ENCODE peak calls at places on chromosome X, in eight cellular contexts. O is uterus, M is IMR-90, E is stomach, U is A549, V is HepG2, D is GM12892, R is lower leg skin. G is an unnamed sample.

GRCh38 chrX:16828126-16828908 is 41.8 kb downstream of the RBBP7 start:
- DNase-seq in M (peak; percentile 91), V (no peak), E (no peak), U (peak; percentile 36), O (peak; percentile 85), R (no peak), D (no peak), G (peak; percentile 85)

GRCh38 chrX:10079155-10079711 is 77.5 kb upstream of the CLCN4 start:
- DNase-seq in R (peak; percentile 37), D (no peak), M (peak; percentile 11), E (peak; percentile 40), O (no peak), V (peak; percentile 20), U (no peak), G (no peak)

GRCh38 chrX:151789179-151789800 is 54.7 kb downstream of the CNGA2 start:
- DNase-seq in O (peak; percentile 34), U (peak; percentile 45), D (no peak), R (no peak), V (no peak), M (peak; percentile 45), E (peak; percentile 32), G (peak; percentile 84)

GRCh38 chrX:3712870-3713224 is 602 bp downstream of the PRKX start:
- DNase-seq in E (no peak), R (no peak), D (peak; percentile 39), V (no peak), U (no peak), M (no peak), O (no peak), G (no peak)

GRCh38 chrX:16368696-16369095 is 201.4 kb downstream of the MAGEB17 start:
- DNase-seq in O (no peak), V (no peak), U (no peak), R (no peak), E (no peak), M (no peak), D (no peak), G (no peak)

GRCh38 chrX:103155201-103155600 is 59.7 kb upstream of the BEX4 start:
- DNase-seq in D (no peak), U (no peak), M (peak; percentile 5), R (no peak), O (no peak), V (no peak), E (no peak), G (no peak)

GRCh38 chrX:103823591-103823990 is 8.5 kb downstream of the RAB9B start:
- DNase-seq in R (no peak), M (peak; percentile 19), E (no peak), V (no peak), D (no peak), U (no peak), O (no peak), G (no peak)

GRCh38 chrX:13197961-13198761 is 121.7 kb downstream of the ATXN3L start:
- DNase-seq in R (no peak), D (no peak), V (no peak), M (no peak), O (no peak), E (no peak), U (no peak), G (no peak)

GRCh38 chrX:102345916-102346315 is 93.9 kb downstream of the NXF2B start:
- DNase-seq in U (peak; percentile 31), M (peak; percentile 34), E (peak; percentile 78), D (no peak), R (peak; percentile 92), O (peak; percentile 61), V (peak; percentile 6), G (peak; percentile 71)

GRCh38 chrX:48071064-48071985 is at the start of gene ZNF630:
- DNase-seq in R (peak; percentile 93), V (no peak), D (peak; percentile 60), M (peak; percentile 6), U (peak; percentile 72), O (peak; percentile 79), E (peak; percentile 82), G (peak; percentile 72)

GRCh38 chrX:9940397-9940796 is 26.8 kb upstream of the CLDN34 start:
- DNase-seq in M (peak; percentile 82), V (no peak), D (no peak), U (peak; percentile 6), E (no peak), O (no peak), R (no peak), G (no peak)

GRCh38 chrX:52574416-52575275 is 57.8 kb upstream of the XAGE1B start:
- DNase-seq in M (peak; percentile 61), D (peak; percentile 6), O (no peak), R (no peak), E (no peak), V (peak; percentile 39), U (peak; percentile 76), G (peak; percentile 29)

GRCh38 chrX:15598031-15598430 is 2.7 kb downstream of the ACE2 start:
- DNase-seq in R (no peak), E (no peak), O (no peak), U (no peak), D (no peak), V (no peak), M (no peak), G (no peak)

GRCh38 chrX:66045894-66046293 is 6.0 kb upstream of the VSIG4 start:
- DNase-seq in O (no peak), M (no peak), U (no peak), D (no peak), V (no peak), R (no peak), E (no peak), G (no peak)

GRCh38 chrX:41922694-41923171 is 621 bp downstream of the CASK start:
- DNase-seq in V (no peak), D (no peak), E (no peak), U (peak; percentile 26), R (no peak), O (peak; percentile 22), M (no peak), G (peak; percentile 40)

GRCh38 chrX:120120223-120120622 is 4.5 kb upstream of the RHOXF1 start:
- DNase-seq in E (no peak), U (no peak), M (peak; percentile 0), V (no peak), D (no peak), R (no peak), O (no peak), G (no peak)

GRCh38 chrX:14675500-14675899 is 146.2 kb downstream of the GLRA2 start:
- DNase-seq in V (no peak), M (no peak), O (no peak), E (no peak), D (no peak), U (no peak), R (no peak), G (no peak)

DNA sequence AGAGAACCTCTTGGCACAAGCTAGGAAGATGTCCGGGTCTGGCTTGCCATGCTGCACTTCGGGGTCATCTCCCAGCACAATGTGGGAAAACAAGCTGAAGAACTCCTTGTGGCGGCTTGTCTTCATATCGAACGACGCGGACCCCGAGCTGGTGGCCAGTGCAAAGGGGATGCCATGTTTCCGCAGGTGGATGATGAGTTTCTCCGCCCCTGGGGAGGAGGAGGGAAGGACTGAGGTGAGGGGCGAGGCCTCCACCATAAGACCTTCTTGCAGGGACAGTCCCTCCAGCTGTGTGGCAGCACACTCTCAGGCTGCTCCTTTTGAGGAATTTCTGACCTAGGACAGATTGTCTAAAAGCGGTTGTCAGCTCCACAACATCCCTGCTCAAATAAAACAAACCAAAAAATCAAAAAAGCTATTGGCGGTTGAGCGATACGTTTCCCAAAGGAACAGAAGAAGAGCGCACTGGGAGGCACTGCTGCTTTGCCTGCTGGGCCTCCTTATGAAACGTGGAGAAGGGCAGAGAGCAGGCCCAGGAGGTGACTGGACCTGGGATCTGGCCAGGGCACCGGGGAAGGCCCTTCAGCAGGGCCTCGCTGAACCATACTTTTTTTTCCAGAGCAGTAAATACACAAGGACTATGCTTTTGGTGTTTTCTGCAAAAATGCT is 70.1 kb upstream of the STS start:
- DNase-seq in E (no peak), U (no peak), V (no peak), R (no peak), O (no peak), M (no peak), D (no peak), G (no peak)
- TF ChIP-seq POLR2A in E (no peak), U (no peak), V (no peak), R (no peak), O (no peak), M (no peak), D (no peak), G (no peak)

DNA sequence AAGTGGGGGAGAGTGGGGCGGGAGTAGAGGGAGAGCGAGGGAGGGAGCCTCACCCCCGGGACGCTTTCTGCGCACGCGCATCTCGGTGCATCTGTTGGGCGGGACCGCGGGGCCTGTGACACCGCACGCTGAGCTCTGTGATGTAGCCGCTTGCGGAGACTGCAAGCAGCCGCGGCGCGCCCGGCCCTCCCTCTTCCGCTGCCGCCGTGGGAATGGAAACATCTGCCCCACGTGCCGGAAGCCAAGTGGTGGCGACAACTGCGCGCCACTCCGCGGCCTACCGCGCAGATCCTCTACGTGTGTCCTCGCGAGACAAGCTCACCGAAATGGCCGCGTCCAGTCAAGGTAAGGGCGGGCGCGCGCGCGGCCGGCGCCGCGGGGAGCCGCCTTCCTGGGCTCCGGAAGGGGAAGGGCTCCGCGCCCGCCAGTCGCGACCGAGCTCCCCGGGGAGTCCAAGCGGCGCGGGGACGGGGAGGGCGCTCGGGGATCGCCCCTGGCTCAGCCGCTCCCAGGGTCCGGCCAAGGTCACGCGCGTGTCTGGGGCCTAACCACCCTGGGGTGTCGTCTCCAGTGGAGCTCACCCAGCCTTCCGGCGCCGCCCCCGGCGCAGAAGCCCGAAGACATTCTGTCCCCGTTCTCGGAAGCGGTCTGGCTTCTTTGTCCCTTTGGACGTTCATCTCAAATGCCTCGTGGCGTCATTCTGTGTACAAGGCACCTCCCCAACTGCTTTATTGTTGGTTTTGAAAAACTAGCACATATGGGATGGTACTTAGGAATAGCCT is at the start of gene FUNDC2:
- DNase-seq in M (peak; percentile 90), O (peak; percentile 91), V (peak; percentile 87), E (peak; percentile 93), D (peak; percentile 52), R (peak; percentile 98), U (peak; percentile 98), G (peak; percentile 97)
- TF ChIP-seq POLR2A in M (peak; percentile 76), O (peak; percentile 74), V (peak; percentile 67), E (no peak), D (peak; percentile 73), R (no peak), U (peak; percentile 43), G (peak; percentile 85)

DNA sequence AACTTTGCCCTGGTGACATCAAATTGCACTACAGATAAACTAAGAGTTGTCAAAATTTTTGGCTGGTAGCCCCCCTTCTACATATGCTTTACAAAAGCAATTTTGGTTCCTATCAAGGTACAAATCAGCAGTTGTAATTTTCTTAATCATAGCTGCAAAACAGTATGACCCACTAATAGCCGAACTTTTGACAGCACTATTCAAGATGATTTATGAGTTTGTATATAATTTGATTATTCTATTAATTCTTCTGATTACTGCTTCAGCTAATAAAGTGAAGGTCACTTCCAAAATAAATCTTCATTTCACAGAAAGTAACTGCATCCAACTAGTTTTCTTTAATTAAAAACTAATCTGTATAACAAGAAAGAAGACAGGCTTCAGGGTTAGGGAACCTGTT is 119.6 kb downstream of the CHM start:
- DNase-seq in M (no peak), D (no peak), U (no peak), E (no peak), R (no peak), O (no peak), V (no peak), G (no peak)
- TF ChIP-seq POLR2A in M (no peak), D (no peak), U (no peak), E (no peak), R (no peak), O (no peak), V (no peak), G (no peak)

DNA sequence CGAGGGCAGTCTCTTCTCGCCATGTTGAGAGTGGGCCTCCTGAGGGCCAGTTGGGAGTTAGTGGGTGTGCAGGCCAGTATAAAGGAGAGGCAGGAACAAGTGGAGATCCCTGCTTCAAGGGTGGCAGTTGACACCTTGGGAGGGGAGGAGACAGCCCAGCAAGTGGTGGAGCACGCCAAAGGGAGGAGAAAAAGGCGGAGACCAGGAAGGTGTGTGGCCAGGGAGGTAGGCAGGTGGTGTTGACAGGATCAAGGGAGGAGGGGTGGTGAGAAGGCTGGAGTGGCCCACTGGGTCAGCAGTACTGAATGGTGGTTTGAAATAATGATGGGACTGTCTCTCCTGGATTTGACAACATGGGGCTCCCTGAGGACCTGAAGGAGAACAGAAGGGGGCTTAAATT is 32.6 kb downstream of the ZNF185 start:
- DNase-seq in D (no peak), U (no peak), R (no peak), M (no peak), V (no peak), E (no peak), O (no peak), G (no peak)
- TF ChIP-seq POLR2A in D (no peak), U (no peak), R (no peak), M (no peak), V (no peak), E (no peak), O (no peak), G (no peak)